ENCODE peak calls at places on chromosomes 11 and 22, in six cellular contexts. One of them, this sample, is unnamed. For H3K36me3, the result is how much of the 10 kb centered on the place peaks cover.

GRCh38 chr11:12288212-12288933 is 89.0 kb upstream of the PARVA start:
- DNase-seq in K562: peak
- DNase-seq in right atrium auricular region: peak
- DNase-seq in left lung: peak
- DNase-seq in endodermal cell: peak
- DNase-seq in PC-3: peak
- DNase-seq in this sample: peak

GRCh38 chr22:44325718-44326548 is 13.2 kb upstream of the SHISAL1 start:
- DNase-seq in right atrium auricular region: no peak
- DNase-seq in endodermal cell: no peak
- DNase-seq in PC-3: peak
- DNase-seq in K562: no peak
- DNase-seq in left lung: no peak
- DNase-seq in this sample: no peak

GRCh38 chr11:118274184-118274583 is 10.1 kb upstream of the MPZL2 start:
- DNase-seq in right atrium auricular region: no peak
- DNase-seq in PC-3: peak
- DNase-seq in left lung: no peak
- DNase-seq in endodermal cell: no peak
- DNase-seq in K562: no peak
- DNase-seq in this sample: no peak

GRCh38 chr11:121563003-121563402 is 110.2 kb upstream of the SORL1-AS1 start:
- DNase-seq in left lung: no peak
- DNase-seq in endodermal cell: no peak
- DNase-seq in right atrium auricular region: no peak
- DNase-seq in K562: no peak
- DNase-seq in PC-3: no peak
- DNase-seq in this sample: no peak

GRCh38 chr11:120798854-120799253 is 225.0 kb upstream of the TBCEL start:
- DNase-seq in PC-3: no peak
- DNase-seq in right atrium auricular region: no peak
- DNase-seq in left lung: no peak
- DNase-seq in K562: no peak
- DNase-seq in endodermal cell: peak
- DNase-seq in this sample: no peak

GRCh38 chr22:45512363-45512762 is 9.7 kb downstream of the FBLN1 start:
- DNase-seq in PC-3: no peak
- DNase-seq in left lung: no peak
- DNase-seq in right atrium auricular region: no peak
- DNase-seq in K562: no peak
- DNase-seq in endodermal cell: no peak
- DNase-seq in this sample: no peak

GRCh38 chr11:102780491-102780918 is at the start of gene MMP10:
- DNase-seq in endodermal cell: peak
- DNase-seq in right atrium auricular region: no peak
- DNase-seq in K562: no peak
- DNase-seq in left lung: no peak
- DNase-seq in PC-3: peak
- DNase-seq in this sample: no peak

GRCh38 chr11:8219257-8220021 is 44.2 kb downstream of the LMO1 start:
- DNase-seq in endodermal cell: peak
- DNase-seq in PC-3: peak
- DNase-seq in right atrium auricular region: no peak
- DNase-seq in left lung: no peak
- DNase-seq in K562: peak
- DNase-seq in this sample: no peak

GRCh38 chr11:86692317-86692716 is 19.9 kb upstream of the ME3 start:
- DNase-seq in right atrium auricular region: no peak
- DNase-seq in K562: no peak
- DNase-seq in left lung: no peak
- DNase-seq in PC-3: peak
- DNase-seq in endodermal cell: no peak
- DNase-seq in this sample: no peak

GRCh38 chr11:33936745-33937612 is 45.1 kb upstream of the LMO2 start:
- DNase-seq in right atrium auricular region: peak
- DNase-seq in left lung: peak
- DNase-seq in endodermal cell: no peak
- DNase-seq in PC-3: no peak
- DNase-seq in K562: peak
- DNase-seq in this sample: peak

GRCh38 chr11:79253280-79253679 is 187.6 kb downstream of the TENM4 start:
- DNase-seq in PC-3: no peak
- DNase-seq in K562: no peak
- DNase-seq in left lung: no peak
- DNase-seq in right atrium auricular region: no peak
- DNase-seq in endodermal cell: no peak
- DNase-seq in this sample: no peak

GRCh38 chr22:24694971-24695928 is 79.3 kb downstream of the PIWIL3 start:
- DNase-seq in endodermal cell: peak
- DNase-seq in right atrium auricular region: no peak
- DNase-seq in left lung: peak
- DNase-seq in K562: no peak
- DNase-seq in PC-3: no peak
- DNase-seq in this sample: peak

GRCh38 chr11:34446389-34446788 is 7.7 kb downstream of the CAT start:
- DNase-seq in endodermal cell: no peak
- DNase-seq in right atrium auricular region: no peak
- DNase-seq in PC-3: no peak
- DNase-seq in left lung: no peak
- DNase-seq in K562: no peak
- DNase-seq in this sample: no peak

DNA sequence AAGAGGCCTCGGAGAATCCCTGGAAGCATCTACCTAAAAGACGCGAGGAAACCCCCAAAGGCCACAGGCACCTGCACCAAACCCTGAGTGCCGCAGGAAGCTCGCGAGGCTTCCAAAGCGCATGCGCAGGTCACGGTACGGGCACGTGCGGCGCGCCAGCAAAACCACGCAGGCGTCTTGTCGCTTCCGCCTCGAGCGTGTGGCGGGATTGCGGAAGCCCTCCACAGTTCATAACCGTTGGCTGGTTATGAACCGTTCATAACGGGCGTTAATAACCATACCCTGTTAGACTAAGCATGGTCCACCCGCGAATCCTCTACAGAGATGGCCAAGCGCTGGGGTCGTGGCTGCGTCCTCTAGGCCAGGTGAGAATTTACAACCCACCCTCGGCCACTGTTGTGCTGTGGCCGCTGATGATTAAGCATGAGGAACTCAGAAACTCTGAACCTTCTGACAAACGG is 46.4 kb downstream of the MORC2 start:
- DNase-seq in right atrium auricular region: no peak
- DNase-seq in K562: no peak
- DNase-seq in PC-3: no peak
- DNase-seq in left lung: peak
- DNase-seq in endodermal cell: no peak
- DNase-seq in this sample: peak
- H3K27ac ChIP-seq in right atrium auricular region: no peak
- H3K27ac ChIP-seq in K562: no peak
- H3K27ac ChIP-seq in PC-3: no peak
- H3K27ac ChIP-seq in left lung: peak
- H3K27ac ChIP-seq in endodermal cell: no peak
- H3K27ac ChIP-seq in this sample: no peak

GRCh38 chr22:17883356-17883755 is 109.1 kb upstream of the BID start:
- DNase-seq in PC-3: no peak
- DNase-seq in endodermal cell: no peak
- DNase-seq in left lung: no peak
- DNase-seq in K562: no peak
- DNase-seq in right atrium auricular region: no peak
- DNase-seq in this sample: no peak
- H3K36me3 ChIP-seq in PC-3: under half
- H3K36me3 ChIP-seq in endodermal cell: under half
- H3K36me3 ChIP-seq in left lung: under half
- H3K36me3 ChIP-seq in K562: half or more
- H3K36me3 ChIP-seq in right atrium auricular region: half or more
- H3K36me3 ChIP-seq in this sample: under half

DNA sequence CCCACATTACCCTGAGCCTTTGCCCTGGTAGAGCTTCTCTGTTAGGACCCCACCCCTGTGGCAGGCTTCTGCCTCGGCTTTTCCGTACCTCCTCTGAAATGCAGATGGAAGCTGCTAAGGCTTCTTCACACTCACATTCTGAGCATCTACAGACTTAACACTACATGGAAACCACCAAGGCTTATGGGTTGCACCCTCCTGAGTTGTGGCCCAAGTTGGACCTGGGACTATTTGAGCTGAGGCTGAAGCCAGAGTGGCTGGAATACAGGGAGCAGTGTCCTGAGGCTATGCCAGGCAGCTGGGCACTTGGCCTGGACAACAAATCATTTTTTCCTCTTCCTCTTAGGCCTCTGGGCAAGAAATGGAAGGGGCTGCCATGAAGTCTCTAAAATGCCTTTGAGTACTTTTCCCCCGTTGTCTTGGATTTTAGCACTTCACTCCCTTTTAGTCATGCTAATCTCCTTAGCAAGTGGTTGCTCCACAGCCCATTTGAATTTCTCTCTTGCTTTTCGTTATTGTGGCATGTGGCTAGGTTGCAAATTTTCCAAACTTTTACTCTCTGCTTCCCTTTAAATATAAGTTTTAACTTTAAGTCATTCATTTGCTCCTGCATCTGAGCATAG is 114.8 kb upstream of the FIBIN start:
- DNase-seq in right atrium auricular region: no peak
- DNase-seq in PC-3: no peak
- DNase-seq in K562: no peak
- DNase-seq in left lung: no peak
- DNase-seq in endodermal cell: peak
- DNase-seq in this sample: no peak
- H3K27ac ChIP-seq in right atrium auricular region: no peak
- H3K27ac ChIP-seq in PC-3: no peak
- H3K27ac ChIP-seq in K562: no peak
- H3K27ac ChIP-seq in left lung: no peak
- H3K27ac ChIP-seq in endodermal cell: no peak
- H3K27ac ChIP-seq in this sample: no peak

GRCh38 chr22:40425082-40425481 is 54.7 kb downstream of the SGSM3 start:
- DNase-seq in K562: no peak
- DNase-seq in left lung: no peak
- DNase-seq in PC-3: no peak
- DNase-seq in endodermal cell: no peak
- DNase-seq in right atrium auricular region: no peak
- DNase-seq in this sample: no peak
- H3K36me3 ChIP-seq in K562: under half
- H3K36me3 ChIP-seq in left lung: half or more
- H3K36me3 ChIP-seq in PC-3: under half
- H3K36me3 ChIP-seq in endodermal cell: under half
- H3K36me3 ChIP-seq in right atrium auricular region: half or more
- H3K36me3 ChIP-seq in this sample: under half

GRCh38 chr22:29830585-29830984 is 7.5 kb downstream of the ASCC2 start:
- DNase-seq in PC-3: peak
- DNase-seq in right atrium auricular region: no peak
- DNase-seq in K562: no peak
- DNase-seq in left lung: no peak
- DNase-seq in endodermal cell: no peak
- DNase-seq in this sample: no peak

GRCh38 chr22:29831186-29831921 is 6.7 kb downstream of the ASCC2 start:
- DNase-seq in right atrium auricular region: no peak
- DNase-seq in K562: no peak
- DNase-seq in endodermal cell: no peak
- DNase-seq in left lung: no peak
- DNase-seq in PC-3: no peak
- DNase-seq in this sample: no peak

GRCh38 chr22:29825578-29825977 is 12.5 kb downstream of the ASCC2 start:
- DNase-seq in PC-3: no peak
- DNase-seq in endodermal cell: no peak
- DNase-seq in right atrium auricular region: no peak
- DNase-seq in left lung: no peak
- DNase-seq in K562: no peak
- DNase-seq in this sample: no peak

GRCh38 chr22:29824677-29825076 is 13.4 kb downstream of the ASCC2 start:
- DNase-seq in PC-3: no peak
- DNase-seq in endodermal cell: no peak
- DNase-seq in K562: no peak
- DNase-seq in right atrium auricular region: peak
- DNase-seq in left lung: no peak
- DNase-seq in this sample: peak

DNA sequence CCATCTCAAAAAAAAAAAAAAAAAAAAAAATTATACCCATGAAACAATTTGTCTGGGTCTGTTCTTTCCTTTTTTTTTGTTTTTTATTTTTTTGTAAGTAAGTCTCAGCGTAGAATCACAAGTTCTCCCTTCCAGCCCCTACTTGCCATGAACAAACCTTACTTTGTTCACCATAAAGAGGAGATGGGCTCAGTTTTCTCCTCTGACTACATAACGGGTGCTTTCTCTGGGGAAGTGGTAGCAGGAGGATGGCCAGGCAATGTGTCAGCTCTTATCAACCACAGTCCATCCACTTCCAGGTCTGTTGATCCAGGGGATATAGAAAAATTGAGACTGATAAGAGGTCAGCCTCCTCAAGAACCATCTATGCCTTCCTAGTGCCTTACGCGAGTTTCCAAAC is 11.0 kb downstream of the ASCC2 start:
- DNase-seq in endodermal cell: no peak
- DNase-seq in PC-3: no peak
- DNase-seq in right atrium auricular region: no peak
- DNase-seq in K562: no peak
- DNase-seq in left lung: no peak
- DNase-seq in this sample: no peak
- H3K27ac ChIP-seq in endodermal cell: no peak
- H3K27ac ChIP-seq in PC-3: no peak
- H3K27ac ChIP-seq in right atrium auricular region: no peak
- H3K27ac ChIP-seq in K562: no peak
- H3K27ac ChIP-seq in left lung: no peak
- H3K27ac ChIP-seq in this sample: no peak

GRCh38 chr11:1288426-1289151 is 20.8 kb downstream of the TOLLIP start:
- DNase-seq in K562: no peak
- DNase-seq in left lung: peak
- DNase-seq in right atrium auricular region: no peak
- DNase-seq in PC-3: no peak
- DNase-seq in endodermal cell: no peak
- DNase-seq in this sample: no peak
- H3K36me3 ChIP-seq in K562: half or more
- H3K36me3 ChIP-seq in left lung: half or more
- H3K36me3 ChIP-seq in right atrium auricular region: half or more
- H3K36me3 ChIP-seq in PC-3: under half
- H3K36me3 ChIP-seq in endodermal cell: under half
- H3K36me3 ChIP-seq in this sample: under half

DNA sequence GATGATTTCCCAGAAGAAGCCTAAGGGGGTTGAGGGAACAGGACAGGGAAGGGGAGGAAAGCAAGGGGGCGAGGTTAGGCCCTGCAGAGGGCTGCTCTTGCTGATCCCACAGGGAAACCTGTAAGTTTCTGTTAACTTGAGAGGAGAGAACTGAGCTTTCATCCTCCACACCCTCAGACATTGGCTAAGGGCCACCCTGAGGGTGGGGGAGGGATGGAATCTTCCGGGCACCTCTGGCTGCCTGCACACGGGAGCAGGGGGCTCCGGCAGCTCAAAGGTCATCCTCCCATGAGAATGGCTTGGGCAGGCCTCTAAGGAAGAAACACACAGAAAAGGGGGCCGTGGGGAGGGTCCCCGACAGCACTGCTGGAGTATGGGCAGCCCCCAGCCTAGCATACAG is 108.1 kb downstream of the TSPAN18 start:
- DNase-seq in K562: no peak
- DNase-seq in PC-3: no peak
- DNase-seq in endodermal cell: peak
- DNase-seq in left lung: no peak
- DNase-seq in right atrium auricular region: no peak
- DNase-seq in this sample: no peak
- H3K27ac ChIP-seq in K562: no peak
- H3K27ac ChIP-seq in PC-3: no peak
- H3K27ac ChIP-seq in endodermal cell: peak
- H3K27ac ChIP-seq in left lung: no peak
- H3K27ac ChIP-seq in right atrium auricular region: peak
- H3K27ac ChIP-seq in this sample: no peak